ENCODE peak calls at places on chromosomes 7 and 10, in four cellular contexts. B is K562; C is activated gamma-delta T cell treated with anti-CD3 and anti-CD28 coated beads, Interleukin-2, amount 50 U/mL, for 16 hours; I is stimulated activated CD8-positive, alpha-beta memory T cell treated with anti-CD3 and anti-CD28 coated beads, Interleukin-4, amount 100 ng/mL, for 1 hour. F is an unnamed sample.
A peak's percentile ranks its signal among the peaks of the same experiment; 100 is the strongest.

GRCh38 chr7:665251-665650 is 61.2 kb upstream of the DNAAF5 start:
- DNase-seq in B (no peak), C (no peak), I (no peak), F (no peak)

GRCh38 chr7:115613836-115614235 is 416.7 kb downstream of the TFEC start:
- DNase-seq in B (no peak), C (no peak), I (no peak), F (no peak)

GRCh38 chr10:58955615-58956014 is 220.8 kb upstream of the PHYHIPL start:
- DNase-seq in B (no peak), C (no peak), I (no peak), F (no peak)

GRCh38 chr7:33500590-33500989 is 371.2 kb downstream of the BBS9 start:
- DNase-seq in B (no peak), C (no peak), I (no peak), F (no peak)

GRCh38 chr10:70510453-70510852 is 31.9 kb downstream of the PALD1 start:
- DNase-seq in B (no peak), C (no peak), I (no peak), F (no peak)

GRCh38 chr7:18087031-18087686 is 59.5 kb upstream of the PRPS1L1 start:
- DNase-seq in B (no peak), C (no peak), I (no peak), F (no peak)

GRCh38 chr7:153193144-153193595 is 433.6 kb downstream of the ACTR3B start:
- DNase-seq in B (peak; percentile 76), C (no peak), I (no peak), F (no peak)

GRCh38 chr10:101767966-101768790 is 7.7 kb downstream of the FGF8 start:
- DNase-seq in B (no peak), C (no peak), I (no peak), F (no peak)

GRCh38 chr7:120395526-120396019 is 122.6 kb downstream of the KCND2 start:
- DNase-seq in B (no peak), C (no peak), I (no peak), F (no peak)

GRCh38 chr7:65264258-65264657 is 109.4 kb upstream of the ZNF92 start:
- DNase-seq in B (peak; percentile 5), C (no peak), I (no peak), F (no peak)

GRCh38 chr10:26697163-26697921 is at the start of gene PDSS1:
- DNase-seq in B (peak; percentile 83), C (peak; percentile 44), I (no peak), F (no peak)

GRCh38 chr7:77269360-77270075 is 69.9 kb upstream of the FGL2 start:
- DNase-seq in B (no peak), C (no peak), I (no peak), F (no peak)

GRCh38 chr7:99188221-99188620 is 19.7 kb downstream of the KPNA7 start:
- DNase-seq in B (no peak), C (no peak), I (no peak), F (no peak)

GRCh38 chr7:42493436-42494198 is 256.6 kb upstream of the GLI3 start:
- DNase-seq in B (peak; percentile 47), C (no peak), I (no peak), F (no peak)

GRCh38 chr7:134422646-134423045 is 36.3 kb downstream of the AKR1B1 start:
- DNase-seq in B (no peak), C (no peak), I (no peak), F (no peak)

GRCh38 chr7:157425761-157426160 is 89.0 kb downstream of the DNAJB6 start:
- DNase-seq in B (no peak), C (no peak), I (no peak), F (no peak)